ENCODE peak calls at places on chromosomes 12 and 14, in four cellular contexts. One of them, this sample, is unnamed.

GRCh38 chr12:57602544-57602943 is 2.1 kb upstream of the DTX3 start:
- DNase-seq in suprapubic skin: no peak
- DNase-seq in neuronal stem cell: no peak
- DNase-seq in colonic mucosa: no peak
- DNase-seq in this sample: no peak

GRCh38 chr12:22672951-22673350 is 48.0 kb downstream of the ETNK1 start:
- DNase-seq in colonic mucosa: no peak
- DNase-seq in neuronal stem cell: no peak
- DNase-seq in suprapubic skin: no peak
- DNase-seq in this sample: no peak

GRCh38 chr14:103543140-103543539 is 14.1 kb downstream of the TRMT61A start:
- DNase-seq in suprapubic skin: no peak
- DNase-seq in colonic mucosa: no peak
- DNase-seq in neuronal stem cell: no peak
- DNase-seq in this sample: no peak

GRCh38 chr14:100773331-100774163 is 46.9 kb downstream of the DLK1 start:
- DNase-seq in neuronal stem cell: no peak
- DNase-seq in colonic mucosa: no peak
- DNase-seq in suprapubic skin: peak; percentile 48
- DNase-seq in this sample: no peak

GRCh38 chr14:37618498-37619041 is 23.1 kb downstream of the TTC6 start:
- DNase-seq in suprapubic skin: no peak
- DNase-seq in neuronal stem cell: no peak
- DNase-seq in colonic mucosa: no peak
- DNase-seq in this sample: no peak

GRCh38 chr12:718756-719138 is 33.6 kb upstream of the WNK1 start:
- DNase-seq in neuronal stem cell: no peak
- DNase-seq in colonic mucosa: no peak
- DNase-seq in suprapubic skin: no peak
- DNase-seq in this sample: no peak

GRCh38 chr12:50508420-50508819 is 3.6 kb downstream of the DIP2B start:
- DNase-seq in neuronal stem cell: no peak
- DNase-seq in suprapubic skin: no peak
- DNase-seq in colonic mucosa: no peak
- DNase-seq in this sample: no peak

GRCh38 chr12:110578522-110579238 is 4.4 kb downstream of the PPTC7 start:
- DNase-seq in neuronal stem cell: no peak
- DNase-seq in suprapubic skin: no peak
- DNase-seq in colonic mucosa: no peak
- DNase-seq in this sample: no peak

GRCh38 chr14:99891900-99892299 is 98.7 kb downstream of the EML1 start:
- DNase-seq in colonic mucosa: no peak
- DNase-seq in neuronal stem cell: no peak
- DNase-seq in suprapubic skin: no peak
- DNase-seq in this sample: no peak

GRCh38 chr12:54300732-54301427 is at the start of gene NFE2:
- DNase-seq in neuronal stem cell: peak; percentile 66
- DNase-seq in suprapubic skin: peak; percentile 84
- DNase-seq in colonic mucosa: peak; percentile 39
- DNase-seq in this sample: no peak

GRCh38 chr12:103676863-103677262 is 89.8 kb downstream of the STAB2 start:
- DNase-seq in neuronal stem cell: no peak
- DNase-seq in colonic mucosa: peak; percentile 61
- DNase-seq in suprapubic skin: no peak
- DNase-seq in this sample: no peak

GRCh38 chr12:69024413-69024812 is 91.4 kb upstream of the CPM start:
- DNase-seq in colonic mucosa: peak; percentile 84
- DNase-seq in neuronal stem cell: no peak
- DNase-seq in suprapubic skin: peak; percentile 83
- DNase-seq in this sample: no peak

GRCh38 chr14:90354551-90355298 is 23.0 kb upstream of the NRDE2 start:
- DNase-seq in colonic mucosa: no peak
- DNase-seq in suprapubic skin: no peak
- DNase-seq in neuronal stem cell: no peak
- DNase-seq in this sample: no peak

GRCh38 chr14:74703043-74703442 is 9.8 kb downstream of the AREL1 start:
- DNase-seq in neuronal stem cell: no peak
- DNase-seq in colonic mucosa: no peak
- DNase-seq in suprapubic skin: no peak
- DNase-seq in this sample: no peak

GRCh38 chr12:48779869-48780268 is 9.0 kb downstream of the ADCY6 start:
- DNase-seq in suprapubic skin: no peak
- DNase-seq in neuronal stem cell: no peak
- DNase-seq in colonic mucosa: no peak
- DNase-seq in this sample: no peak

GRCh38 chr14:99724196-99724891 is 40.2 kb downstream of the CYP46A1 start:
- DNase-seq in neuronal stem cell: no peak
- DNase-seq in colonic mucosa: no peak
- DNase-seq in suprapubic skin: peak; percentile 65
- DNase-seq in this sample: no peak

GRCh38 chr12:2294651-2295475 is 242.1 kb downstream of the CACNA1C start:
- DNase-seq in suprapubic skin: peak; percentile 90
- DNase-seq in neuronal stem cell: no peak
- DNase-seq in colonic mucosa: no peak
- DNase-seq in this sample: no peak

GRCh38 chr12:690466-690865 is 27.2 kb upstream of the NINJ2 start:
- DNase-seq in colonic mucosa: no peak
- DNase-seq in suprapubic skin: no peak
- DNase-seq in neuronal stem cell: no peak
- DNase-seq in this sample: no peak

GRCh38 chr12:58651850-58652249 is 268.5 kb downstream of the LRIG3 start:
- DNase-seq in colonic mucosa: no peak
- DNase-seq in neuronal stem cell: no peak
- DNase-seq in suprapubic skin: no peak
- DNase-seq in this sample: no peak

GRCh38 chr14:24164591-24164991 is 3.5 kb downstream of the IRF9 start:
- DNase-seq in suprapubic skin: no peak
- DNase-seq in neuronal stem cell: no peak
- DNase-seq in colonic mucosa: no peak
- DNase-seq in this sample: no peak

GRCh38 chr12:95224202-95225170 is 6.9 kb downstream of the VEZT start:
- DNase-seq in neuronal stem cell: no peak
- DNase-seq in colonic mucosa: no peak
- DNase-seq in suprapubic skin: no peak
- DNase-seq in this sample: no peak

GRCh38 chr12:64461634-64462414 is 9.9 kb downstream of the TBK1 start:
- DNase-seq in colonic mucosa: no peak
- DNase-seq in suprapubic skin: no peak
- DNase-seq in neuronal stem cell: no peak
- DNase-seq in this sample: no peak

GRCh38 chr14:92657457-92658142 is 90.8 kb downstream of the LGMN start:
- DNase-seq in colonic mucosa: no peak
- DNase-seq in neuronal stem cell: no peak
- DNase-seq in suprapubic skin: no peak
- DNase-seq in this sample: no peak

GRCh38 chr14:79483472-79483871 is 727.8 kb downstream of the DIO2 start:
- DNase-seq in colonic mucosa: no peak
- DNase-seq in neuronal stem cell: no peak
- DNase-seq in suprapubic skin: no peak
- DNase-seq in this sample: no peak

GRCh38 chr12:2682301-2683282 is 112.2 kb upstream of the FKBP4 start:
- DNase-seq in suprapubic skin: peak; percentile 49
- DNase-seq in neuronal stem cell: peak; percentile 26
- DNase-seq in colonic mucosa: no peak
- DNase-seq in this sample: peak; percentile 21

DNA sequence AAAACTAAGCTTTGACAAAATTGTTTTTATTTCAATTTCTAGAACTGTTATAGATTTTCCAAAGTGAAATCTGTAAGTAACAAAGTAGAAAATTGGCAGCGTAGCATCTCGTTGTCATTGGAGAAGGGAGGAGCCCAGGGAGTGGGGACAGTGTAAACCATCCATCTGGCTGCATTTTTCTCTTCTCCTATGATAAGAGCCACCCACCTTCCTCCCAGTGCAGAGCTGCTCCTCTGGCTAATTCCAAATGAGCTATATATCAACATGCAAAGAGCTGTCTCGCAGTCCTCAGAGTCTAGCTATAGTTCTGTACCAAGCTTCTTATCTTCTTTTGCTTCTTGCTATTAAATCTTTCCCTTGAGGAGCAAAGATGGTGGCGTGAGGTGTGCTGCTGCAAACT is 56.6 kb downstream of the SCN8A start:
- DNase-seq in neuronal stem cell: no peak
- DNase-seq in suprapubic skin: no peak
- DNase-seq in colonic mucosa: no peak
- DNase-seq in this sample: no peak
- H3K9me3 ChIP-seq in neuronal stem cell: peaks cover 17% of the 10 kb centered on the region
- H3K9me3 ChIP-seq in suprapubic skin: peaks cover 3% of the 10 kb centered on the region
- H3K9me3 ChIP-seq in colonic mucosa: no peaks in the 10 kb centered on the region
- H3K9me3 ChIP-seq in this sample: no peaks in the 10 kb centered on the region

DNA sequence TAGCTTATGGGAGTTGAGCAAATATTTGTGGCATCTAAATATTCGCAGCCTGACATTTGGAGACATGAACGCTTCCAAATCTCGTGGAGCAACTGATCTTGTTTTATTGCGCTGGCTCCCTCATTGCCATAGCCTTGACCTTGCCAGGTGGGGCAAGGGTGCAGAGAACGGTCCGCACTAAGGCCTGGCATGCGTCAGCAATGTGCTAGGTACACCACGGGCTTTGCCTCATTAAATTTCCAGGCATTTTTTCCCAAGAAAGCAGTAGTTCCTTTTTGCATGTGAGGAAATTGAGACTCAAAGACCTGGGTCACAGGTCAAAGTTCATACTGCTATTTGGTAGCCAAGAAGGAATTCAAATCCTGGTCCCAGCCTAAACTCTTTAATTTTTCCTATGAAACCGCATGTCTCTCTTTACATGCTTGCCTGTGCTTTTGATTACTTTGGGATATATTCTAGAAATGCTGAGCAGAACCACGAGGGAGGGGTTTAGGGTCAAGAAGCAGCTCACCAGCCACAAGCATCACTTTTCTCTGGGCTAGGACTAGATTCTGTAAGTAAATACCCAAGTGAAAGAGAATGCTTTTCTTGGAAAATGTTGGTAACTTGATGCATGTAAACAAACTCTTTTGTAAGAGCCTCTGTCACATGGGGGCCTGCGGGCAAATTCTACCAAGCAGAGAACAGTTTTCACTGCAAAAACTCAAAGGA is 891.6 kb downstream of the VRK1 start:
- DNase-seq in neuronal stem cell: no peak
- DNase-seq in colonic mucosa: no peak
- DNase-seq in suprapubic skin: no peak
- DNase-seq in this sample: no peak
- H3K9me3 ChIP-seq in neuronal stem cell: no peaks in the 10 kb centered on the region
- H3K9me3 ChIP-seq in colonic mucosa: no peaks in the 10 kb centered on the region
- H3K9me3 ChIP-seq in suprapubic skin: no peaks in the 10 kb centered on the region
- H3K9me3 ChIP-seq in this sample: no peaks in the 10 kb centered on the region

DNA sequence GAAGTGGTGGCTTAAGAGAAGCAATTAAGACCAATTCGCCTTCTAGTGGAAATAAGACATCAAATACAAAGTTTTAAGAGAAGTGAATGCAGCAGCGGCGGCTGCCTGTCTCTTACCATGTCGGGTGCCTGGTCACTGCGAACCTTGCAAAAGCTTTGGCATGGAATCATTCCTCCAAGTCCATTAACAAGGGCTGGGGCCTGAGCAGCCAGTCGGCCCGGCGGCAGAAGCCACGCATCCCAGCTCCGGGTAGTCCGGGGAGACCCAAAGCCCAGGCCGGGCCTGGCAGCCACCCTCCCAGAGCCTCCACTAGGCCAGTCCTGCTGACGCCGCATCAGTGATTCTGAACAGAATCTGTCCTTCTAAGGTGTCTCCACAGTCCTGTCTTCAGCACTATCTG is 321.0 kb downstream of the TMEM121 start:
- DNase-seq in suprapubic skin: no peak
- DNase-seq in neuronal stem cell: no peak
- DNase-seq in colonic mucosa: peak; percentile 10
- DNase-seq in this sample: no peak
- H3K9me3 ChIP-seq in suprapubic skin: no peaks in the 10 kb centered on the region
- H3K9me3 ChIP-seq in neuronal stem cell: no peaks in the 10 kb centered on the region
- H3K9me3 ChIP-seq in colonic mucosa: no peaks in the 10 kb centered on the region
- H3K9me3 ChIP-seq in this sample: no peaks in the 10 kb centered on the region

DNA sequence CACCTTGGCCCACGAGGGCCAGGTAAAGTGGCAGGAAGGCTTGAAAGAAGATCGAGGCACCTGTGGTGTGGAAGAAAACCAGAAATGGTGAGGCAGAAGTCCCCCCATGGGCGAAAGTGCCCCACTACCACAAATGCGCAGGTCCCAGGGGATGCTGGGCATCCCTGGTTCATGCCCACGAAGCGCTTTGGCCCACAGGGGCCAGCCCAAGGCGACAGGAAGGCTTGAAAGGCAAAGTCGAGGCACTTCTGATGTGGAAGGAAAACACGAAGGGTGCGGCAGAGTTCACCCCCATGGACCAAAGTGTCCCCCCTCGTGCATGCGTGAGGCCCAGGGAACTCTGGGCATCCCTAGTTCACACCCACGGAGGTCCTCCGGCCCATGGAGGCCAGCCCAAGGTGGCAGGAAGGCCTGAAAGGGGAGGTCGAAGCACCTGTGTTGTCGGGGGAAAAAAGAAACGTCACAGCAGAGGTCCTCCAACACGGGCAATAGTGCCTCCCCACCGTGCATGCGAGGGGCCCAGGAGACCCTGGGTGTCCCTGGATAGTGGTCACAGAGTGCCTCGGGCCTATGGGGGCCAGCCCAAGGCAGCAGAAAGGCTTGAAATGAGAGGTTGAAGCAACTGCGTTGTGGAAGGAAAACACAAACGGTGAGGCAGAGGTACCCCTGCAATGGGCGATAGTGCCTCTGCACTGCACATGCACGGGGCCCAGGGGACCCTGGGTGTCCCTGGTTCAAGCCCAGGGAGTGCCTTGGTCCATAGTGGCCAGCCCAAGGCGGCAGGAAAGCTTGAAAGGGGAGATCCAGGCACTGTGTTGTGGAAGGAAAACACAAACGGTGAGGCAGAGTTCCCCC is 373.9 kb downstream of the ALG10 start:
- DNase-seq in neuronal stem cell: no peak
- DNase-seq in colonic mucosa: peak; percentile 10
- DNase-seq in suprapubic skin: peak; percentile 64
- DNase-seq in this sample: no peak
- H3K9me3 ChIP-seq in neuronal stem cell: no peaks in the 10 kb centered on the region
- H3K9me3 ChIP-seq in colonic mucosa: no peaks in the 10 kb centered on the region
- H3K9me3 ChIP-seq in suprapubic skin: peaks cover 32% of the 10 kb centered on the region
- H3K9me3 ChIP-seq in this sample: no peaks in the 10 kb centered on the region

GRCh38 chr14:40464531-40464930 is 1032.3 kb upstream of the FBXO33 start:
- DNase-seq in colonic mucosa: no peak
- DNase-seq in neuronal stem cell: no peak
- DNase-seq in suprapubic skin: no peak
- DNase-seq in this sample: no peak
- H3K9me3 ChIP-seq in colonic mucosa: no peaks in the 10 kb centered on the region
- H3K9me3 ChIP-seq in neuronal stem cell: peaks cover 9% of the 10 kb centered on the region
- H3K9me3 ChIP-seq in suprapubic skin: peaks cover 10% of the 10 kb centered on the region
- H3K9me3 ChIP-seq in this sample: peaks cover 3% of the 10 kb centered on the region

DNA sequence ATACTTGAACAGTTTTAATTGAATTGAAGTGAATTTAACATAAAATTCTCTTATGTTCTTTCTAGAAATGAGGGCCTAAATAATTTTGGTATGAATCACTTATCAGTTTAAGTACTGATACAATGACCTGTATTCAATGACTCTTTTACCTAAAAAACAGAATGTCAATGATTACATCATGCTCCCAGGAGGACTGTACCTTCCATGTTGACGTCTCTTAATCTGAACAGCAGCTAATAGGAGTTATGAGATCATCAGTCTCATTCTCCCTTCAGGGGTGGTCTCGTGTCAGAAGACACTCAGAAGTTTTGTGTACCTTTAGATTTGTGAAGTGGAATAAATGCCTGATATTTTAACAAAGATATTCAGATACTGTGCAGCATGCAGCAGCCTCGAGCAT is 206.3 kb downstream of the CNTN1 start:
- DNase-seq in colonic mucosa: no peak
- DNase-seq in suprapubic skin: no peak
- DNase-seq in neuronal stem cell: no peak
- DNase-seq in this sample: no peak
- H3K9me3 ChIP-seq in colonic mucosa: no peaks in the 10 kb centered on the region
- H3K9me3 ChIP-seq in suprapubic skin: no peaks in the 10 kb centered on the region
- H3K9me3 ChIP-seq in neuronal stem cell: no peaks in the 10 kb centered on the region
- H3K9me3 ChIP-seq in this sample: no peaks in the 10 kb centered on the region